ENCODE peak calls at places on chromosomes 13 and 19, in seven cellular contexts. X is ovary, H is foreskin fibroblast, J is GM23248, L is thoracic aorta, V is epithelial cell of esophagus, F is OCI-LY7. O is an unnamed sample.
A peak's percentile ranks its signal among the peaks of the same experiment; 100 is the strongest.

GRCh38 chr13:50576156-50576555 is 267.3 kb downstream of the DLEU7 start:
- DNase-seq in X (no peak), H (no peak), J (peak; percentile 10), L (no peak), V (no peak), F (no peak), O (no peak)

GRCh38 chr13:112972867-112973576 is 4.0 kb downstream of the MCF2L start:
- DNase-seq in X (no peak), H (no peak), J (no peak), L (no peak), V (no peak), F (no peak), O (no peak)

GRCh38 chr19:10237702-10238101 is 6.6 kb upstream of the S1PR2 start:
- DNase-seq in X (no peak), H (no peak), J (no peak), L (no peak), V (peak; percentile 79), F (no peak), O (no peak)

GRCh38 chr19:34214040-34214439 is 40.3 kb upstream of the GARRE1 start:
- DNase-seq in X (no peak), H (no peak), J (no peak), L (no peak), V (no peak), F (no peak), O (no peak)

GRCh38 chr13:26742691-26743358 is 17.8 kb downstream of the GPR12 start:
- DNase-seq in X (no peak), H (no peak), J (no peak), L (no peak), V (no peak), F (no peak), O (no peak)

GRCh38 chr19:5881543-5882299 is 11.4 kb upstream of the FUT5 start:
- DNase-seq in X (no peak), H (no peak), J (no peak), L (no peak), V (no peak), F (no peak), O (no peak)

GRCh38 chr13:25330541-25330940 is 29.1 kb downstream of the NUP58 start:
- DNase-seq in X (no peak), H (no peak), J (peak; percentile 15), L (no peak), V (peak; percentile 17), F (no peak), O (no peak)

GRCh38 chr13:85665286-85665685 is 133.9 kb downstream of the SLITRK6 start:
- DNase-seq in X (no peak), H (no peak), J (no peak), L (no peak), V (peak; percentile 84), F (no peak), O (no peak)

GRCh38 chr13:102680842-102681725 is 13.8 kb downstream of the METTL21C start:
- DNase-seq in X (no peak), H (peak; percentile 20), J (peak; percentile 47), L (no peak), V (no peak), F (peak; percentile 3), O (peak; percentile 47)

GRCh38 chr13:114064516-114065140 is 67.8 kb downstream of the RASA3 start:
- DNase-seq in X (peak; percentile 68), H (peak; percentile 22), J (peak; percentile 66), L (no peak), V (peak; percentile 30), F (no peak), O (no peak)

GRCh38 chr13:27401210-27401609 is 23.2 kb upstream of the GTF3A start:
- DNase-seq in X (no peak), H (no peak), J (peak; percentile 12), L (no peak), V (peak; percentile 25), F (no peak), O (peak; percentile 79)

GRCh38 chr19:39599116-39599515 is 3.2 kb upstream of the LGALS13 start:
- DNase-seq in X (no peak), H (peak; percentile 12), J (peak; percentile 51), L (no peak), V (peak; percentile 48), F (peak; percentile 16), O (no peak)

GRCh38 chr13:39047560-39047959 is 9.3 kb downstream of the NHLRC3 start:
- DNase-seq in X (no peak), H (no peak), J (no peak), L (no peak), V (peak; percentile 72), F (no peak), O (no peak)

GRCh38 chr19:49427855-49428546 is 2.8 kb downstream of the GFY start:
- DNase-seq in X (no peak), H (no peak), J (peak; percentile 43), L (no peak), V (no peak), F (no peak), O (no peak)
- H3K4me3 ChIP-seq in X (no peak overlapping the region), H (no peak overlapping the region), J (no peak overlapping the region), L (peak overlapping the region; percentile 23), V (no peak overlapping the region), F (no peak overlapping the region), O (no peak overlapping the region)

DNA sequence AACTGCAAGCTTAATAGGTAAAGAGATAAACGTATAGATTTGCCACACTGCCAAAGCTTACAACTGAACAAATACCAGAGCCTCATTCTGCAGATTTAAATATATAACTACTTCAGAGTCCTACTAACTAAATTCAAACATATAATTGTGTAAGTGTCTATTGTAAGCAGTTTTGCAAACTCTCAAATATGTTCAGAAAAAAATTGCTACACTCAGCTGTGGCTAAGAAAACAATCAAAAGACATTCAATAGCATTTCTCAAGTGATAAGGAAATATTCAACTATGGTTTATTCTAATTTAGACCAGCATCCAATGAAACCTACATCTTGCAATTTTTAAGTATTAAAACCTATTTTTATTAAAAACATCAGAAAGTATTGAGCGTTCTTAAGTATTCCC is 202.4 kb downstream of the KCTD12 start:
- DNase-seq in X (no peak), H (no peak), J (no peak), L (no peak), V (no peak), F (no peak), O (no peak)
- H3K4me3 ChIP-seq in X (no peak overlapping the region), H (no peak overlapping the region), J (no peak overlapping the region), L (no peak overlapping the region), V (no peak overlapping the region), F (no peak overlapping the region), O (no peak overlapping the region)

DNA sequence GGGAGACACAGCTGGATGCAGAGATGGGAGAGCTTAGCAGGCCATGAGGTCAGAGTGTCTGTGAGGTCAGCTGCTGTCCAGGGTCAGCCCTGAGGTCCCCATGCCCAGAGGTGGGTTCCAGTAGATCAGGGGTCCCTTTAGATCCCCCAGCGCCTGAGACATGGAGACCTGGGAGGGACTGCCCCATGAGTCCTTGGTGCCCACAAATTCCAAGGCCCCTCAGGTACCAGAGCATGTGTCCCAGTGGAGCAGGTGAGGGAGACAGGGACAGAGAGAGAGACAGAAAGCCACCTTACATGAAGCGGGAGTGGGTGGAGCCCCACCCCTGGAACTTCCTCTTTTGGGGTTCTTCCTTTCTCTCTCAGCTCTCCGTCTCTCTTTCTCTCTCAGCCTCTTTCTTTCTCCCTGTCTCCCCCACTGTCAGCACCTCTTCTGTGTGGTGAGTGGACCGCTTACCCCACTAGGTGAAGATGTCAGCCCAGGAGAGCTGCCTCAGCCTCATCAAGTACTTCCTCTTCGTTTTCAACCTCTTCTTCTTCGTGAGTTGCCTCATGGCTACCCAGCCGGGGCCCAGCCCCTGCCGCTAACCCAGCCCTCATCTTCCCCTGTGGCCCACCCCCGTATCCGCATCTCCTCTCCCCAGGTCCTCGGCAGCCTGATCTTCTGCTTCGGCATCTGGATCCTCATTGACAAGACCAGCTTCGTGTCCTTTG is at the start of gene CD37:
- DNase-seq in X (peak; percentile 19), H (no peak), J (no peak), L (no peak), V (no peak), F (peak; percentile 82), O (peak; percentile 60)
- H3K4me3 ChIP-seq in X (no peak within 1 kb of the TSS), H (no peak within 1 kb of the TSS), J (no peak within 1 kb of the TSS), L (peak within 1 kb of the TSS; percentile 66), V (no peak within 1 kb of the TSS), F (peak within 1 kb of the TSS; percentile 76), O (peak within 1 kb of the TSS; percentile 47)

DNA sequence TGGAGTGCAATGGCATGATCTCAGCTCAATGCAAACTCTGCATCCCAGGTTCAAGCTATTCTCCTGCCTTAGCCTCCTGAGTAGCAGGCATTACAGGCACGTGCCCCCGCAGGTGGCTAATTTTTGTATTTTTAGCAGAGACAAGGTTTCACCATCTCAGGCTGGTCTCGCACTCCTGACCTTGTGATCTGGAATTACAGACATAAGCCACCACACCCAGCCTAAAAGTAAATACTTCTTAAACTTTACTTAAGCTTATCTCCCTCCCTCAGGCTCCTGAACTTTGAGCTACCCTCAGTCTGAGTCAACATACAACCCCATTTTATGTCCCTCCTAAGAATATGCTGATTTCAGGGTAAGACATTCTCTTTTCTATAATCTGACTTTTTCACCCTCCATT is 66.1 kb downstream of the ZNF486 start:
- DNase-seq in X (no peak), H (no peak), J (no peak), L (no peak), V (no peak), F (no peak), O (no peak)
- H3K4me3 ChIP-seq in X (no peak overlapping the region), H (no peak overlapping the region), J (no peak overlapping the region), L (no peak overlapping the region), V (no peak overlapping the region), F (no peak overlapping the region), O (no peak overlapping the region)

DNA sequence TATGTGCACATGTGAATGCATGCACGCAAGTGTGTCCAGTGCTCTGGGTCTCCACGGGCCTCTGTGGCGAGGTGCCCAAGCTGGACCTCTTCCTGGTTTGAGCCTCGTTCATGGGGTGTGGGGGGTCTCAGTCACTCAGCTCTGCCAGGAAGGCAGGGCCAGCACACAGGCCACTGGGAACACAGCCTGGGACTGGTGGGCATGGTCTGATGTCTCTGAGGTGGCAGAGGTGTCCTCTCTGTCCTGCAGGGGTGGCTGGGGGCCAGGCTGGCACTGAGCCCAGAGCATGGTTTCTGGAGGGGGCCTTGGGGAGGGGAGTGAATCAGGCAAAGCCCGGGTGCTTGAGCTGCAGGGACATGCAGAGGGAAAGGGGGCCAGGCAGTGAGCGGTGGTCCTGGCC is 9.4 kb downstream of the LRP3 start:
- DNase-seq in X (no peak), H (no peak), J (no peak), L (no peak), V (no peak), F (no peak), O (no peak)
- H3K4me3 ChIP-seq in X (no peak overlapping the region), H (no peak overlapping the region), J (no peak overlapping the region), L (no peak overlapping the region), V (no peak overlapping the region), F (no peak overlapping the region), O (no peak overlapping the region)

DNA sequence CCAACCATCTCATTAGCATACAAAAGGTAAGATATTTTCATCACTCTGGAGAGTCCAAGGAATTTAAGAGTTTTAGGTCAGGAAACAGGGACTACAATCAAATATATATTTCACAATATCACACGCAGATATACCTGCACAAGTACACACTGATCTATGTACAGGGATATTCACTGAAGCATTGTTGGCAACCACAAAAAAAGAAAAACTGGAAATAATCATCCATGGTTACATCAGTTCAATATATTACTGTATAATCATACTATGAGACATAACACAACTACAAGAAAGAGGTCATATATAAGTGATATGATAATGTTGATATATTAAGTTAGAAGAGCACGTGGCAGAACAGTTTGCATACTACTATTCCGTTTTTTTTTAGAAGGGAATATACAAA is 2.2 kb upstream of the SERP2 start:
- DNase-seq in X (no peak), H (no peak), J (no peak), L (no peak), V (no peak), F (no peak), O (no peak)
- H3K4me3 ChIP-seq in X (no peak overlapping the region), H (no peak overlapping the region), J (no peak overlapping the region), L (no peak overlapping the region), V (no peak overlapping the region), F (no peak overlapping the region), O (no peak overlapping the region)

O was measured in HL-60.